ENCODE peak calls at places on chromosomes 3 and 15, in six cellular contexts. U is AG09309, T is H7, G is uterus, P is nephron progenitor cell, N is anterior cingulate cortex. M is an unnamed sample.

GRCh38 chr3:168080499-168081170 is 15.1 kb downstream of the GOLIM4 start:
- DNase-seq in U (no peak), P (no peak), G (no peak), T (no peak), N (no peak), M (no peak)

GRCh38 chr15:55968923-55969322 is 24.5 kb downstream of the NEDD4 start:
- DNase-seq in T (no peak), U (no peak), G (no peak), N (no peak), P (no peak), M (no peak)

GRCh38 chr3:14262212-14262611 is 83.6 kb downstream of the LSM3 start:
- DNase-seq in T (no peak), G (no peak), N (no peak), U (no peak), P (no peak), M (no peak)

GRCh38 chr3:47283193-47283537 is 421 bp downstream of the KLHL18 start:
- DNase-seq in N (no peak), U (no peak), G (no peak), P (no peak), T (no peak), M (no peak)

GRCh38 chr3:15728766-15729165 is 69.0 kb downstream of the ANKRD28 start:
- DNase-seq in N (no peak), P (no peak), U (no peak), G (no peak), T (no peak), M (no peak)

GRCh38 chr15:68434021-68434420 is 2.1 kb upstream of the ITGA11 start:
- DNase-seq in G (no peak), N (no peak), P (no peak), U (no peak), T (no peak), M (peak)

GRCh38 chr3:167714871-167715270 is 19.8 kb downstream of the PDCD10 start:
- DNase-seq in N (no peak), U (no peak), P (no peak), T (no peak), G (no peak), M (no peak)

GRCh38 chr3:159775372-159775961 is 213.2 kb upstream of the IL12A start:
- DNase-seq in P (peak), U (peak), T (peak), G (peak), N (no peak), M (peak)

GRCh38 chr3:145776782-145777408 is 384.1 kb downstream of the PLOD2 start:
- DNase-seq in P (peak), U (peak), T (peak), N (no peak), G (no peak), M (peak)

GRCh38 chr3:30628188-30628930 is 22.0 kb downstream of the TGFBR2 start:
- DNase-seq in G (no peak), P (no peak), U (no peak), T (no peak), N (no peak), M (no peak)

GRCh38 chr3:42507252-42507651 is 4.8 kb downstream of the VIPR1 start:
- DNase-seq in N (no peak), P (no peak), G (no peak), U (no peak), T (peak), M (peak)

GRCh38 chr15:73323374-73323955 is 45.3 kb downstream of the HCN4 start:
- DNase-seq in T (peak), U (no peak), N (no peak), G (no peak), P (no peak), M (no peak)

GRCh38 chr3:42102569-42102968 is 11.4 kb downstream of the TRAK1 start:
- DNase-seq in T (no peak), N (no peak), U (no peak), P (no peak), G (no peak), M (no peak)

GRCh38 chr3:43238801-43239200 is 47.5 kb upstream of the SNRK start:
- DNase-seq in U (no peak), N (no peak), P (no peak), T (no peak), G (no peak), M (no peak)

GRCh38 chr3:134104031-134104430 is 74.3 kb upstream of the SLCO2A1 start:
- DNase-seq in G (no peak), P (no peak), T (no peak), N (no peak), U (no peak), M (no peak)

GRCh38 chr3:11699083-11699427 is 55.3 kb upstream of the VGLL4 start:
- DNase-seq in P (no peak), N (no peak), U (peak), T (no peak), G (no peak), M (no peak)

GRCh38 chr15:47742742-47743141 is 25.4 kb downstream of the SEMA6D start:
- DNase-seq in T (peak), U (no peak), P (no peak), G (no peak), N (no peak), M (no peak)

GRCh38 chr15:41928637-41929620 is 35.1 kb upstream of the SPTBN5 start:
- DNase-seq in U (no peak), T (peak), N (no peak), P (no peak), G (no peak), M (no peak)

GRCh38 chr3:146241523-146242240 is 9.2 kb downstream of the PLSCR4 start:
- DNase-seq in T (no peak), P (no peak), G (peak), N (no peak), U (no peak), M (no peak)

GRCh38 chr3:197513953-197514785 is 41.6 kb downstream of the BDH1 start:
- DNase-seq in P (no peak), G (no peak), U (no peak), N (no peak), T (no peak), M (peak)

GRCh38 chr3:183410280-183410679 is 18.1 kb downstream of the MCF2L2 start:
- DNase-seq in U (no peak), T (no peak), G (no peak), P (no peak), N (no peak), M (no peak)

GRCh38 chr3:129483870-129484269 is 43.8 kb downstream of the IFT122 start:
- DNase-seq in U (no peak), P (no peak), G (no peak), T (no peak), N (no peak), M (no peak)

GRCh38 chr15:77421370-77421700 is 647 bp downstream of the HMG20A start:
- DNase-seq in P (no peak), N (no peak), T (peak), U (no peak), G (no peak), M (no peak)

M was measured in H9.